ENCODE peak calls at places on chromosomes 5 and 9, in ten cellular contexts. A, J, E, H, Y, R, I, N, M and U are unnamed samples.

GRCh38 chr5:126866837-126867236 is 89.9 kb downstream of the LMNB1 start:
- DNase-seq in A (no peak), J (no peak), E (no peak), H (no peak), Y (no peak), R (no peak), I (no peak), N (no peak), M (no peak), U (no peak)

GRCh38 chr5:131265318-131265803 is 1.5 kb downstream of the CDC42SE2 start:
- DNase-seq in A (peak; percentile 38), J (no peak), E (no peak), H (peak; percentile 10), Y (peak; percentile 44), R (peak; percentile 23), I (no peak), N (peak; percentile 16), M (peak; percentile 54), U (no peak)

GRCh38 chr9:95409650-95410426 is 92.3 kb upstream of the FANCC start:
- DNase-seq in A (peak; percentile 90), J (peak; percentile 48), E (no peak), H (no peak), Y (peak; percentile 23), R (no peak), I (peak; percentile 12), N (no peak), M (peak; percentile 21), U (no peak)

GRCh38 chr9:38068616-38068865 is 486 bp downstream of the SHB start:
- DNase-seq in A (peak; percentile 59), J (peak; percentile 57), E (no peak), H (peak; percentile 76), Y (no peak), R (peak; percentile 51), I (peak; percentile 27), N (peak; percentile 76), M (peak; percentile 29), U (no peak)

GRCh38 chr5:101153526-101153925 is 250.4 kb upstream of the ST8SIA4 start:
- DNase-seq in A (no peak), J (no peak), E (no peak), H (no peak), Y (no peak), R (no peak), I (no peak), N (no peak), M (no peak), U (no peak)

GRCh38 chr5:111252799-111253564 is 28.8 kb downstream of the CAMK4 start:
- DNase-seq in A (no peak), J (no peak), E (no peak), H (no peak), Y (no peak), R (no peak), I (no peak), N (no peak), M (no peak), U (no peak)

GRCh38 chr9:70073193-70073592 is 29.5 kb downstream of the MAMDC2 start:
- DNase-seq in A (peak; percentile 23), J (no peak), E (no peak), H (no peak), Y (no peak), R (no peak), I (no peak), N (no peak), M (no peak), U (no peak)

GRCh38 chr5:10467281-10468198 is 25.9 kb downstream of the ROPN1L start:
- DNase-seq in A (peak; percentile 79), J (peak; percentile 79), E (peak; percentile 37), H (no peak), Y (no peak), R (peak; percentile 30), I (peak; percentile 73), N (no peak), M (peak; percentile 85), U (peak; percentile 38)

GRCh38 chr9:18208166-18209059 is 265.5 kb upstream of the ADAMTSL1 start:
- DNase-seq in A (peak; percentile 12), J (peak; percentile 65), E (peak; percentile 76), H (peak; percentile 6), Y (no peak), R (peak; percentile 88), I (peak; percentile 11), N (no peak), M (peak; percentile 77), U (peak; percentile 76)

GRCh38 chr9:89037891-89038290 is 46.6 kb downstream of the S1PR3 start:
- DNase-seq in A (no peak), J (no peak), E (no peak), H (no peak), Y (no peak), R (no peak), I (no peak), N (no peak), M (no peak), U (no peak)

GRCh38 chr9:80691229-80691628 is 998.1 kb downstream of the TLE1 start:
- DNase-seq in A (no peak), J (no peak), E (no peak), H (no peak), Y (no peak), R (no peak), I (no peak), N (no peak), M (no peak), U (no peak)

DNA sequence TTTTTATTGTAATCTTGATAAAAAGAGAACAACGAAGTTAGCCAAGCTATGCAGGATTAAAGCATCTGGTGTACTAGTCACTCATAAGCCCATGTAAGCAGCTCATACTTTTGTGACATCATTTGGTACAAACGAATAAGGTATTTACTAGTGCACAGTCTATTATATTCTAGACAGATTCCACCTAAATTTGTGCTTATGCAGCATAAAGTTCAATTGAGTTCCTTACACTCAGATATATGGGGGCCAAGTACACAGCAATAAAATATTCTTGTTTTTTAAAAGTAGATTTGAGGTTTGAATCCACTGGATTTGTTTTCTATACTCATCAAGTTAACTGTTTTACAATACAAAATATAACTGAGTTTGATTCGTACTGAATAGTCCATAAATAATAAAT is 1621.2 kb downstream of the MAT2B start:
- DNase-seq in A (no peak), J (no peak), E (no peak), H (no peak), Y (no peak), R (no peak), I (no peak), N (no peak), M (no peak), U (no peak)
- H2AFZ ChIP-seq in A (no peak overlapping the region), J (no peak overlapping the region), E (no peak overlapping the region), H (no peak overlapping the region), Y (no peak overlapping the region), R (no peak overlapping the region), I (no peak overlapping the region), N (no peak overlapping the region), M (no peak overlapping the region), U (no peak overlapping the region)

GRCh38 chr5:150612405-150612804 is 28.1 kb upstream of the SYNPO start:
- DNase-seq in A (no peak), J (no peak), E (no peak), H (no peak), Y (no peak), R (no peak), I (no peak), N (no peak), M (no peak), U (no peak)

GRCh38 chr5:150615141-150615699 is 25.2 kb upstream of the SYNPO start:
- DNase-seq in A (peak; percentile 64), J (peak; percentile 40), E (no peak), H (no peak), Y (no peak), R (no peak), I (peak; percentile 19), N (no peak), M (no peak), U (no peak)

GRCh38 chr5:150612905-150613670 is 27.4 kb upstream of the SYNPO start:
- DNase-seq in A (no peak), J (no peak), E (no peak), H (no peak), Y (no peak), R (no peak), I (no peak), N (no peak), M (no peak), U (no peak)

GRCh38 chr5:150614651-150615040 is 25.8 kb upstream of the SYNPO start:
- DNase-seq in A (no peak), J (no peak), E (no peak), H (no peak), Y (no peak), R (no peak), I (no peak), N (no peak), M (no peak), U (no peak)

GRCh38 chr5:150613991-150614650 is 26.3 kb upstream of the SYNPO start:
- DNase-seq in A (no peak), J (no peak), E (no peak), H (no peak), Y (no peak), R (peak; percentile 75), I (no peak), N (no peak), M (no peak), U (no peak)
- TF ChIP-seq CTCF in A (no peak), J (peak; percentile 22), E (peak; percentile 51), H (peak; percentile 26), Y (peak; percentile 60), R (peak; percentile 78), I (no peak), N (peak; percentile 46), M (no peak), U (peak; percentile 71)

GRCh38 chr9:693460-694390 is 147.8 kb upstream of the DMRT1 start:
- DNase-seq in A (peak; percentile 86), J (no peak), E (no peak), H (no peak), Y (no peak), R (peak; percentile 37), I (no peak), N (no peak), M (no peak), U (no peak)
- H2AFZ ChIP-seq in A (peak overlapping the region; percentile 3), J (peak overlapping the region; percentile 14), E (peak overlapping the region; percentile 92), H (peak overlapping the region; percentile 50), Y (no peak overlapping the region), R (no peak overlapping the region), I (no peak overlapping the region), N (no peak overlapping the region), M (peak overlapping the region; percentile 44), U (no peak overlapping the region)

DNA sequence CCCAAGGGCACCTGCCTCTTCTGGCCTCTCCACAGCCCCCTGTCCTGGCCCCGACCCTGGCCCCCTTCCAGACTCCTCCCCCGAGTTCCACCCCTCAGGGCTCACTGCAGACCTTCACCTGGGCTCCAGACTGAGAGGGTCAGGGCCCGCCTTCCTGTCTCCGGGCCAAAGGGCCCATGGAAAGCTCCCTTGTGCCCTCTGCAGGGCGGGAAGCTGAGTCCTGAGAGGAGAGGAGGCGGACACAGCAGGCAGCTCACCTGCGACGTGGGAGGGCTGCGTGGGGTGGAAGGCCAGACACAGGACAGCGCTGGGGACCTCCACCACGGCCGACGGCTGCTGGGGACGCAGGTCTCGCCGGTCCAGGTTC is 20.6 kb downstream of the DYNC2I2 start:
- DNase-seq in A (no peak), J (no peak), E (peak; percentile 48), H (peak; percentile 43), Y (no peak), R (peak; percentile 80), I (peak; percentile 96), N (no peak), M (peak; percentile 74), U (peak; percentile 86)
- TF ChIP-seq CTCF in A (no peak), J (peak; percentile 53), E (peak; percentile 29), H (peak; percentile 11), Y (peak; percentile 50), R (peak; percentile 67), I (peak; percentile 57), N (peak; percentile 4), M (peak; percentile 42), U (peak; percentile 45)